ENCODE peak calls at places on chromosomes 2 and 18, in four cellular contexts. One of them, this sample, is unnamed.

GRCh38 chr2:39732492-39732891 is 46.6 kb downstream of the THUMPD2 start:
- DNase-seq in WTC11: no peak
- DNase-seq in GM12878: no peak
- DNase-seq in K562: no peak
- DNase-seq in this sample: no peak

GRCh38 chr2:183511154-183511553 is 386.9 kb downstream of the NUP35 start:
- DNase-seq in WTC11: peak
- DNase-seq in GM12878: no peak
- DNase-seq in K562: no peak
- DNase-seq in this sample: no peak

GRCh38 chr2:96409543-96410184 is 74.1 kb downstream of the NCAPH start:
- DNase-seq in WTC11: no peak
- DNase-seq in GM12878: no peak
- DNase-seq in K562: no peak
- DNase-seq in this sample: no peak

GRCh38 chr2:191539068-191539467 is 138.9 kb upstream of the NABP1 start:
- DNase-seq in WTC11: peak
- DNase-seq in GM12878: no peak
- DNase-seq in K562: peak
- DNase-seq in this sample: no peak

GRCh38 chr18:13912601-13913000 is 2.7 kb downstream of the MC2R start:
- DNase-seq in WTC11: no peak
- DNase-seq in GM12878: no peak
- DNase-seq in K562: no peak
- DNase-seq in this sample: no peak

GRCh38 chr2:222862068-222862914 is 1.5 kb downstream of the ACSL3 start:
- DNase-seq in WTC11: no peak
- DNase-seq in GM12878: no peak
- DNase-seq in K562: no peak
- DNase-seq in this sample: no peak

GRCh38 chr2:49973917-49974368 is 819.6 kb upstream of the FSHR start:
- DNase-seq in WTC11: peak
- DNase-seq in GM12878: no peak
- DNase-seq in K562: no peak
- DNase-seq in this sample: no peak

GRCh38 chr2:63048367-63049171 is 2.1 kb upstream of the OTX1 start:
- DNase-seq in WTC11: peak
- DNase-seq in GM12878: no peak
- DNase-seq in K562: no peak
- DNase-seq in this sample: no peak

GRCh38 chr18:48986851-48987761 is 36.3 kb upstream of the SMAD7 start:
- DNase-seq in WTC11: no peak
- DNase-seq in GM12878: no peak
- DNase-seq in K562: no peak
- DNase-seq in this sample: no peak

GRCh38 chr2:134670955-134671354 is 47.8 kb downstream of the TMEM163 start:
- DNase-seq in WTC11: no peak
- DNase-seq in GM12878: no peak
- DNase-seq in K562: no peak
- DNase-seq in this sample: no peak

GRCh38 chr2:206971805-206972204 is 32.5 kb downstream of the CPO start:
- DNase-seq in WTC11: no peak
- DNase-seq in GM12878: no peak
- DNase-seq in K562: no peak
- DNase-seq in this sample: no peak

GRCh38 chr2:2646312-2647051 is 315.4 kb upstream of the MYT1L start:
- DNase-seq in WTC11: no peak
- DNase-seq in GM12878: no peak
- DNase-seq in K562: no peak
- DNase-seq in this sample: no peak

GRCh38 chr2:241049739-241050623 is 51.6 kb downstream of the SNED1 start:
- DNase-seq in WTC11: peak
- DNase-seq in GM12878: no peak
- DNase-seq in K562: peak
- DNase-seq in this sample: no peak

GRCh38 chr2:46806526-46806925 is 109.1 kb downstream of the MCFD2 start:
- DNase-seq in WTC11: no peak
- DNase-seq in GM12878: no peak
- DNase-seq in K562: no peak
- DNase-seq in this sample: no peak

GRCh38 chr2:45715601-45716379 is 64.3 kb downstream of the PRKCE start:
- DNase-seq in WTC11: no peak
- DNase-seq in GM12878: no peak
- DNase-seq in K562: no peak
- DNase-seq in this sample: no peak

GRCh38 chr2:39881948-39882347 is 102.9 kb upstream of the THUMPD2 start:
- DNase-seq in WTC11: no peak
- DNase-seq in GM12878: no peak
- DNase-seq in K562: no peak
- DNase-seq in this sample: no peak

GRCh38 chr2:30026091-30027055 is 105.0 kb upstream of the ALK start:
- DNase-seq in WTC11: peak
- DNase-seq in GM12878: no peak
- DNase-seq in K562: peak
- DNase-seq in this sample: peak

GRCh38 chr2:81648370-81648769 is 1343.8 kb upstream of the LRRTM1 start:
- DNase-seq in WTC11: peak
- DNase-seq in GM12878: no peak
- DNase-seq in K562: no peak
- DNase-seq in this sample: no peak

GRCh38 chr18:70620837-70621612 is 332.2 kb downstream of the SOCS6 start:
- DNase-seq in WTC11: no peak
- DNase-seq in GM12878: no peak
- DNase-seq in K562: no peak
- DNase-seq in this sample: no peak

GRCh38 chr2:196229013-196229412 is 57.6 kb upstream of the STK17B start:
- DNase-seq in WTC11: no peak
- DNase-seq in GM12878: no peak
- DNase-seq in K562: no peak
- DNase-seq in this sample: no peak

GRCh38 chr2:181354626-181355025 is 102.6 kb upstream of the ITGA4 start:
- DNase-seq in WTC11: no peak
- DNase-seq in GM12878: no peak
- DNase-seq in K562: no peak
- DNase-seq in this sample: no peak
- TF ChIP-seq TCF7 in WTC11: no peak
- TF ChIP-seq TCF7 in GM12878: no peak
- TF ChIP-seq TCF7 in K562: no peak
- TF ChIP-seq TCF7 in this sample: no peak

DNA sequence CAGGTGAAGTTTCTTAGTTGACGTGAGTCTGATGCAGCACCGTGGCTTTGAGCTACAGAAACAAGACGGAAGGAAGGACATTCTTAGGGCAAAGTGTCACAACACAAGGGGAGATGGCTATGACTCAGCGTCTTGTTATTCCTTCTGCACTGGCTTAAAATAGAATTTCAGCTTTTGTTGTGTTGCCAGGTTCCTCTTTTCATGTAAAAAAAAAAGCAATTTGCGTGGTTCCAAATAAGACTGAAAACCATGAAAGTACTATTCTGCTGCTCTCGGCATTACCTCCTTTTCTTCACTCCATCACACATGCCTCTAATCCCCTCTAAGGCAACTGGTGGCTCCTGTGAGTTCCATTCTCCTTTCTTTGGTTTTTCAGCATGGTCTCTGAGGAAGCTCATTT is 150.1 kb downstream of the ANTXR1 start:
- DNase-seq in WTC11: no peak
- DNase-seq in GM12878: peak
- DNase-seq in K562: no peak
- DNase-seq in this sample: no peak
- TF ChIP-seq TCF7 in WTC11: no peak
- TF ChIP-seq TCF7 in GM12878: no peak
- TF ChIP-seq TCF7 in K562: no peak
- TF ChIP-seq TCF7 in this sample: no peak

GRCh38 chr2:201116959-201117734 is 1.2 kb downstream of the CFLAR start:
- DNase-seq in WTC11: no peak
- DNase-seq in GM12878: no peak
- DNase-seq in K562: peak
- DNase-seq in this sample: peak
- TF ChIP-seq TCF7 in WTC11: no peak
- TF ChIP-seq TCF7 in GM12878: no peak
- TF ChIP-seq TCF7 in K562: no peak
- TF ChIP-seq TCF7 in this sample: no peak

DNA sequence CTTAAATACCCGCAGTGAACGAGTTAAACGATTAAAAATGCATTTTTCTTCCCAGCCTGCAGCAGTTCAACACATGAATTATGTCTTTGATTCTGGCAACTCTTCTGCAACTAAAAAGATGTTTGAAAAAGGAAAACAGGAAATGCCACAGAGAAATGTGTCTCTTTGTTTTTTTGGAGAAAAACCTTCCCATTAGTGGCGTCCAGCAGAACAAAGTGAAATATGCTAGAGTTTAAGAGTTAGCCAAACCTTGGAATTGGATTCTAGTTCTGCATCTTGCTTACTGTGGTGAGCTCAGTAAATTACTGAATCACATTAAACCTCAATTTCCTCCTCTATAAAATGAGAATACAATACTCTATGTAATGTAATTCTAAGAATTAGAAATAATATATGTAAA is 900.2 kb upstream of the ACVR2A start:
- DNase-seq in WTC11: no peak
- DNase-seq in GM12878: no peak
- DNase-seq in K562: no peak
- DNase-seq in this sample: no peak
- TF ChIP-seq TCF7 in WTC11: no peak
- TF ChIP-seq TCF7 in GM12878: no peak
- TF ChIP-seq TCF7 in K562: no peak
- TF ChIP-seq TCF7 in this sample: no peak

GRCh38 chr2:181411105-181411849 is 45.9 kb upstream of the ITGA4 start:
- DNase-seq in WTC11: peak
- DNase-seq in GM12878: peak
- DNase-seq in K562: no peak
- DNase-seq in this sample: no peak
- TF ChIP-seq TCF7 in WTC11: no peak
- TF ChIP-seq TCF7 in GM12878: no peak
- TF ChIP-seq TCF7 in K562: no peak
- TF ChIP-seq TCF7 in this sample: no peak

DNA sequence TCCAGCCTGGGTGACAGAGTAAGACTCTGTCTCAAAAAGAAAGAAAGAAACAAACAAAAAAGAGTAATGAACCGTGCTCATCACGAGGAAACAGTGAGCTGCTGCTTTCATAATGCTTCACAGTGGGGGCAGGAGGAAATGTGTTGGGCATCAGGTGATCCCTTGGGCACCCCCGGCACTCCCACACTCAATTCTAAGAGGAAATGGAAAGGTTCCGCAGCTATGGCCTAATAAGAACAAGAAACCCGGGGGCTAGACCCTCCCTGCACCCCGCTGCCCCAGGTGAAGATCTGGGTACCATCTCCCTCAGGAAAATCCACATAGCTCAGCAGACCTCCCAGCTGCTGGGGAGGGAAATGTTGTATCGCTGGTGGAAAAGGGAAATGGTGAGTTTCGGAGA is 118.9 kb downstream of the LPIN1 start:
- DNase-seq in WTC11: no peak
- DNase-seq in GM12878: no peak
- DNase-seq in K562: no peak
- DNase-seq in this sample: no peak
- TF ChIP-seq TCF7 in WTC11: no peak
- TF ChIP-seq TCF7 in GM12878: no peak
- TF ChIP-seq TCF7 in K562: no peak
- TF ChIP-seq TCF7 in this sample: no peak

GRCh38 chr18:61722247-61722646 is 170.6 kb downstream of the RNF152 start:
- DNase-seq in WTC11: no peak
- DNase-seq in GM12878: no peak
- DNase-seq in K562: no peak
- DNase-seq in this sample: no peak

GRCh38 chr18:61720496-61720895 is 172.3 kb downstream of the RNF152 start:
- DNase-seq in WTC11: no peak
- DNase-seq in GM12878: no peak
- DNase-seq in K562: no peak
- DNase-seq in this sample: no peak

GRCh38 chr18:61714421-61714820 is 178.4 kb downstream of the RNF152 start:
- DNase-seq in WTC11: no peak
- DNase-seq in GM12878: no peak
- DNase-seq in K562: no peak
- DNase-seq in this sample: no peak

GRCh38 chr18:61719676-61720075 is 173.1 kb downstream of the RNF152 start:
- DNase-seq in WTC11: no peak
- DNase-seq in GM12878: no peak
- DNase-seq in K562: no peak
- DNase-seq in this sample: no peak

GRCh38 chr18:61718944-61719343 is 173.9 kb downstream of the RNF152 start:
- DNase-seq in WTC11: no peak
- DNase-seq in GM12878: no peak
- DNase-seq in K562: no peak
- DNase-seq in this sample: no peak
- TF ChIP-seq TCF7 in WTC11: no peak
- TF ChIP-seq TCF7 in GM12878: no peak
- TF ChIP-seq TCF7 in K562: no peak
- TF ChIP-seq TCF7 in this sample: no peak

DNA sequence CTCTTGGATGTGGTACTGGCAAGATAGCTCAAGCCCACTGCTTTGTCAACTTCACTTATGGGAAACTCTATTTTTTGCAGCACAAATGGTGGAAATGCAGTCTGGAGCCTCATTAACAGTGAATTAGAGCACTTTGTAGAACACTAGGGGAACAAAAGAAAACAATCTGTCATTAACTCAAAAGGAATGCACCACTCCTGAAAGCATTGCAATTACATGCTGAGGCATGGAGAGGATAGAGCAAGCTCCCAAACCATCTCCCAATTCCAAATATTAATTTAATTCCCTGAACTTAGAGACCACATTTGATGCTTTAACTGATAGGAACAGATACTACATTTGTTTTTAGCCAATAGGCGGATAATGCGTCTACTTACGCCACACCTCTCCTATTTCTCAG is 32.8 kb upstream of the TANC1 start:
- DNase-seq in WTC11: no peak
- DNase-seq in GM12878: no peak
- DNase-seq in K562: no peak
- DNase-seq in this sample: no peak
- TF ChIP-seq TCF7 in WTC11: no peak
- TF ChIP-seq TCF7 in GM12878: no peak
- TF ChIP-seq TCF7 in K562: no peak
- TF ChIP-seq TCF7 in this sample: no peak

This sample was measured in HepG2.